ENCODE peak calls at places on chromosomes 7 and 10, in ten cellular contexts. P, I, C, V, J, A, E, R, X and M are unnamed samples.

GRCh38 chr7:149827089-149827981 is 10.8 kb upstream of the ZNF862 start:
- DNase-seq in X (peak; percentile 57), V (no peak), C (no peak), P (no peak), J (no peak), E (no peak), A (no peak), R (no peak), I (no peak), M (no peak)

GRCh38 chr10:103394180-103394579 is 2.1 kb downstream of the ATP5MK start:
- DNase-seq in I (peak; percentile 50), J (no peak), C (no peak), X (no peak), A (no peak), P (peak; percentile 30), V (no peak), E (no peak), R (no peak), M (no peak)

GRCh38 chr7:131506597-131506996 is 49.8 kb downstream of the PODXL start:
- DNase-seq in J (no peak), I (no peak), P (no peak), C (no peak), R (no peak), V (no peak), X (no peak), E (no peak), A (no peak), M (no peak)

GRCh38 chr10:97435211-97435610 is 9.2 kb downstream of the PGAM1 start:
- DNase-seq in R (no peak), A (no peak), I (no peak), P (no peak), J (no peak), E (no peak), C (no peak), V (no peak), X (no peak), M (no peak)

GRCh38 chr7:16660702-16661464 is 14.9 kb downstream of the BZW2 start:
- DNase-seq in J (peak; percentile 70), V (peak; percentile 64), C (no peak), A (no peak), E (peak; percentile 44), X (no peak), R (no peak), P (peak; percentile 71), I (peak; percentile 75), M (no peak)

GRCh38 chr7:12979181-12979580 is 291.7 kb downstream of the ARL4A start:
- DNase-seq in R (no peak), C (no peak), V (no peak), X (no peak), J (no peak), I (no peak), A (no peak), E (no peak), P (no peak), M (no peak)

GRCh38 chr10:15169555-15170407 is 1.3 kb upstream of the NMT2 start:
- DNase-seq in C (no peak), X (no peak), J (no peak), R (no peak), I (no peak), V (no peak), A (peak; percentile 7), P (no peak), E (no peak), M (peak; percentile 5)

GRCh38 chr7:106114735-106115383 is 2.7 kb upstream of the SYPL1 start:
- DNase-seq in I (no peak), P (no peak), E (no peak), X (no peak), J (no peak), A (no peak), V (no peak), R (no peak), C (no peak), M (peak; percentile 75)

GRCh38 chr7:15977663-15978062 is 291.2 kb upstream of the MEOX2 start:
- DNase-seq in R (no peak), P (peak; percentile 73), A (no peak), C (no peak), J (peak; percentile 51), I (peak; percentile 76), V (peak; percentile 0), E (peak; percentile 51), X (no peak), M (no peak)

GRCh38 chr7:111076205-111076604 is 14.7 kb upstream of the LRRN3 start:
- DNase-seq in C (no peak), I (peak; percentile 98), R (no peak), J (peak; percentile 34), A (no peak), E (peak; percentile 67), P (peak; percentile 97), X (no peak), V (peak; percentile 19), M (no peak)

GRCh38 chr7:17822557-17823173 is 117.6 kb downstream of the SNX13 start:
- DNase-seq in J (no peak), C (no peak), R (no peak), P (no peak), A (no peak), V (no peak), I (no peak), X (no peak), E (no peak), M (no peak)

GRCh38 chr7:34296663-34297062 is 361.4 kb upstream of the NPSR1 start:
- DNase-seq in E (peak; percentile 81), J (no peak), A (no peak), I (peak; percentile 82), C (no peak), V (no peak), R (no peak), X (no peak), P (peak; percentile 77), M (no peak)

GRCh38 chr10:33091186-33091585 is 133.2 kb upstream of the ITGB1 start:
- DNase-seq in R (no peak), X (no peak), V (no peak), P (no peak), E (no peak), J (no peak), A (no peak), I (no peak), C (no peak), M (no peak)

GRCh38 chr10:46549171-46550075 is 7.0 kb downstream of the GPRIN2 start:
- DNase-seq in P (no peak), A (no peak), I (no peak), R (no peak), V (no peak), C (peak; percentile 41), X (peak; percentile 41), E (no peak), J (no peak), M (no peak)

GRCh38 chr7:53638517-53638916 is 603.1 kb downstream of the POM121L12 start:
- DNase-seq in X (no peak), I (no peak), A (no peak), R (peak; percentile 22), P (no peak), E (no peak), V (no peak), C (no peak), J (no peak), M (no peak)

DNA sequence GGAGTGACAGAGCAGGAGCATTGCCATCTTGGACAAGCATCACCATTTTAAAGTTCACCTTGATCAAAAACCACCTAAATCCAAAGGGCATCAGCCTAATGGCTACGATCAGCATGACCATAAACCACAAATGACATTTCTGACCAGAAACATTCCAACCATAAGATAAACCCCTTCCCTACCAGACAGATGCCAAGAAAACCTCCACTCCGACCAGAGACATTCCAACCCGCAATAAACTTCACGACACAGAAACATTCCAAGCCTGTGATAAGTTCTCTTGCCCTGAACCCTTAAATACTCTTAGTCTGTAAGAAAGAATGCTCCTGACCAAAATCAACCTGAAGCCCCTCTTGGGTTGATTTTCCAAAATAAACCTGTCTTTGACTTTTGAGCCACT is 606.9 kb downstream of the POM121L12 start:
- DNase-seq in P (peak; percentile 12), E (no peak), C (no peak), J (no peak), A (no peak), X (no peak), R (no peak), I (peak; percentile 30), V (no peak), M (no peak)
- H3K4me1 ChIP-seq in P (no peaks in the 10 kb centered on the region), E (no peaks in the 10 kb centered on the region), C (no peaks in the 10 kb centered on the region), J (no peaks in the 10 kb centered on the region), A (no peaks in the 10 kb centered on the region), X (no peaks in the 10 kb centered on the region), R (no peaks in the 10 kb centered on the region), I (no peaks in the 10 kb centered on the region), V (no peaks in the 10 kb centered on the region), M (no peaks in the 10 kb centered on the region)

GRCh38 chr10:124706876-124707516 is 37.2 kb downstream of the FAM53B start:
- DNase-seq in I (no peak), X (no peak), P (no peak), V (no peak), J (no peak), R (no peak), C (no peak), E (no peak), A (no peak), M (no peak)

GRCh38 chr10:124707546-124707945 is 36.6 kb downstream of the FAM53B start:
- DNase-seq in X (no peak), J (no peak), P (no peak), V (no peak), A (no peak), C (no peak), E (no peak), I (no peak), R (no peak), M (no peak)

GRCh38 chr10:124705817-124706461 is 38.2 kb downstream of the FAM53B start:
- DNase-seq in J (no peak), I (no peak), V (no peak), R (no peak), P (no peak), A (no peak), E (no peak), C (no peak), X (no peak), M (peak; percentile 43)

GRCh38 chr10:124705021-124705740 is 39.0 kb downstream of the FAM53B start:
- DNase-seq in C (peak; percentile 69), A (no peak), P (no peak), J (no peak), E (no peak), R (no peak), X (no peak), V (no peak), I (no peak), M (peak; percentile 85)

GRCh38 chr10:124706462-124706857 is 37.7 kb downstream of the FAM53B start:
- DNase-seq in E (no peak), P (no peak), A (no peak), I (no peak), J (no peak), R (no peak), V (no peak), C (no peak), X (no peak), M (no peak)
- H4K20me1 ChIP-seq in E (no peaks in the 10 kb centered on the region), P (peaks cover 69% of the 10 kb centered on the region), A (peaks cover 75% of the 10 kb centered on the region), I (no peaks in the 10 kb centered on the region), J (no peaks in the 10 kb centered on the region), R (no peaks in the 10 kb centered on the region), V (no peaks in the 10 kb centered on the region), C (no peaks in the 10 kb centered on the region), X (no peaks in the 10 kb centered on the region), M (peaks cover 9% of the 10 kb centered on the region)

GRCh38 chr10:80491251-80492102 is 37.4 kb downstream of the TSPAN14 start:
- DNase-seq in C (no peak), P (no peak), I (no peak), R (no peak), V (no peak), J (no peak), A (no peak), E (no peak), X (no peak), M (no peak)
- H3K4me1 ChIP-seq in C (no peaks in the 10 kb centered on the region), P (peaks cover 9% of the 10 kb centered on the region), I (no peaks in the 10 kb centered on the region), R (no peaks in the 10 kb centered on the region), V (peaks cover 50% of the 10 kb centered on the region), J (no peaks in the 10 kb centered on the region), A (peaks cover 8% of the 10 kb centered on the region), E (peaks cover 9% of the 10 kb centered on the region), X (peaks cover 14% of the 10 kb centered on the region), M (peaks cover 33% of the 10 kb centered on the region)

GRCh38 chr7:127137146-127137545 is 115.6 kb downstream of the GRM8 start:
- DNase-seq in C (no peak), E (no peak), A (no peak), P (no peak), R (no peak), V (no peak), I (no peak), X (peak; percentile 28), J (no peak), M (no peak)
- H4K20me1 ChIP-seq in C (no peaks in the 10 kb centered on the region), E (no peaks in the 10 kb centered on the region), A (no peaks in the 10 kb centered on the region), P (no peaks in the 10 kb centered on the region), R (no peaks in the 10 kb centered on the region), V (no peaks in the 10 kb centered on the region), I (no peaks in the 10 kb centered on the region), X (no peaks in the 10 kb centered on the region), J (no peaks in the 10 kb centered on the region), M (no peaks in the 10 kb centered on the region)